ENCODE peak calls at places on chromosome 6, in six cellular contexts. A, K, V, W, X and S are unnamed samples.

GRCh38 chr6:142746524-142746923 is 198.5 kb downstream of the HIVEP2 start:
- DNase-seq in W (no peak), V (peak; percentile 29), A (no peak), K (no peak), X (no peak), S (no peak)

GRCh38 chr6:5499644-5500306 is 238.5 kb downstream of the FARS2 start:
- DNase-seq in K (peak; percentile 86), A (no peak), V (no peak), W (peak; percentile 52), X (no peak), S (no peak)

GRCh38 chr6:151679081-151679480 is 128.4 kb upstream of the ESR1 start:
- DNase-seq in W (peak; percentile 87), X (no peak), A (no peak), V (peak; percentile 58), K (peak; percentile 88), S (no peak)

GRCh38 chr6:31750411-31751022 is 10.7 kb downstream of the MSH5 start:
- DNase-seq in W (no peak), A (no peak), V (no peak), X (no peak), K (no peak), S (no peak)

GRCh38 chr6:7413151-7413823 is 23.7 kb downstream of the RIOK1 start:
- DNase-seq in V (no peak), W (no peak), A (no peak), X (no peak), K (no peak), S (no peak)

GRCh38 chr6:118586741-118587485 is 38.8 kb downstream of the PLN start:
- DNase-seq in K (no peak), W (no peak), X (no peak), A (no peak), V (no peak), S (no peak)

GRCh38 chr6:34705241-34705640 is 8.7 kb upstream of the ILRUN start:
- DNase-seq in W (no peak), V (no peak), X (no peak), A (no peak), K (no peak), S (no peak)

GRCh38 chr6:31572041-31572911 is at the start of gene LTA:
- DNase-seq in X (no peak), W (no peak), A (no peak), K (no peak), V (peak; percentile 91), S (no peak)

GRCh38 chr6:120230008-120230407 is 880.4 kb upstream of the MAN1A1 start:
- DNase-seq in K (no peak), W (no peak), X (no peak), A (no peak), V (no peak), S (no peak)

GRCh38 chr6:9467746-9468145 is 947.1 kb downstream of the TFAP2A start:
- DNase-seq in V (no peak), W (no peak), K (peak; percentile 85), X (no peak), A (no peak), S (no peak)

GRCh38 chr6:81791756-81792155 is 39.3 kb upstream of the TENT5A start:
- DNase-seq in X (no peak), W (no peak), K (no peak), A (no peak), V (no peak), S (no peak)

GRCh38 chr6:18034798-18035202 is 47.4 kb upstream of the KIF13A start:
- DNase-seq in X (no peak), W (no peak), A (no peak), V (no peak), K (no peak), S (no peak)